ENCODE peak calls at places on chromosome 1, in four cellular contexts. B, N, X and G are unnamed samples. For H3K27me3, the result is how much of the 10 kb centered on the place peaks cover.

GRCh38 chr1:160219062-160219929 is 14.1 kb downstream of the PEA15 start:
- DNase-seq in X (no peak), B (no peak), N (peak), G (no peak)

GRCh38 chr1:40316595-40317393 is at the start of gene COL9A2:
- DNase-seq in B (peak), X (peak), N (no peak), G (peak)

GRCh38 chr1:44775930-44776748 is 799 bp downstream of the RPS8 start:
- DNase-seq in B (peak), X (peak), N (no peak), G (no peak)

GRCh38 chr1:12196641-12197482 is 30.1 kb downstream of the TNFRSF1B start:
- DNase-seq in B (no peak), N (peak), X (no peak), G (no peak)

GRCh38 chr1:113303252-113303651 is 87.1 kb upstream of the MAGI3 start:
- DNase-seq in N (no peak), B (no peak), X (no peak), G (no peak)

GRCh38 chr1:36125129-36125991 is at the start of gene COL8A2:
- DNase-seq in N (peak), B (no peak), X (no peak), G (no peak)

GRCh38 chr1:164559342-164560070 is 522 bp downstream of the PBX1 start:
- DNase-seq in X (peak), B (peak), N (peak), G (no peak)

GRCh38 chr1:8255712-8256111 is 62.2 kb upstream of the SLC45A1 start:
- DNase-seq in X (no peak), B (no peak), N (no peak), G (no peak)

GRCh38 chr1:32626176-32626575 is 24.2 kb downstream of the ZBTB8OS start:
- DNase-seq in B (no peak), N (no peak), X (no peak), G (no peak)

GRCh38 chr1:212862111-212862690 is 4.1 kb downstream of the FLVCR1 start:
- DNase-seq in B (no peak), N (no peak), X (no peak), G (no peak)

GRCh38 chr1:203677771-203678170 is 51.1 kb downstream of the ATP2B4 start:
- DNase-seq in N (peak), B (no peak), X (no peak), G (no peak)

GRCh38 chr1:178483251-178483957 is 13.4 kb downstream of the CLEC20A start:
- DNase-seq in X (no peak), N (no peak), B (no peak), G (no peak)

GRCh38 chr1:89451011-89451410 is 73.6 kb upstream of the LRRC8B start:
- DNase-seq in N (no peak), X (no peak), B (peak), G (peak)

GRCh38 chr1:166166701-166167394 is at the start of gene FAM78B:
- DNase-seq in N (peak), B (peak), X (peak), G (peak)

GRCh38 chr1:51359860-51360259 is 29.5 kb upstream of the TTC39A start:
- DNase-seq in X (no peak), B (no peak), N (no peak), G (no peak)

GRCh38 chr1:244414543-244414942 is 37.2 kb downstream of the ADSS2 start:
- DNase-seq in B (no peak), X (no peak), N (no peak), G (no peak)

GRCh38 chr1:218347713-218348627 is 2.8 kb downstream of the TGFB2 start:
- DNase-seq in B (no peak), N (no peak), X (no peak), G (no peak)

GRCh38 chr1:207817778-207818751 is 66.2 kb downstream of the CD46 start:
- DNase-seq in B (no peak), N (peak), X (no peak), G (no peak)

GRCh38 chr1:154792899-154793298 is 77.2 kb downstream of the KCNN3 start:
- DNase-seq in N (no peak), X (no peak), B (no peak), G (no peak)

GRCh38 chr1:84996846-84997666 is at the start of gene MCOLN2:
- DNase-seq in N (peak), X (peak), B (peak), G (peak)

GRCh38 chr1:18787825-18788385 is 71.6 kb downstream of the TAS1R2 start:
- DNase-seq in N (no peak), X (no peak), B (no peak), G (no peak)

GRCh38 chr1:36760081-36760480 is 274.2 kb downstream of the GRIK3 start:
- DNase-seq in N (no peak), X (no peak), B (no peak), G (no peak)

GRCh38 chr1:33061827-33062226 is 19.1 kb upstream of the AZIN2 start:
- DNase-seq in X (no peak), B (no peak), N (no peak), G (no peak)

GRCh38 chr1:9253706-9254105 is 19.1 kb downstream of the H6PD start:
- DNase-seq in N (no peak), X (no peak), B (no peak), G (no peak)

GRCh38 chr1:91751281-91751680 is 134.7 kb downstream of the TGFBR3 start:
- DNase-seq in B (no peak), N (peak), X (no peak), G (no peak)

GRCh38 chr1:154846921-154847442 is 23.1 kb downstream of the KCNN3 start:
- DNase-seq in B (no peak), N (no peak), X (no peak), G (no peak)

GRCh38 chr1:162283657-162284056 is 93.0 kb downstream of the SPATA46 start:
- DNase-seq in B (no peak), N (peak), X (peak), G (no peak)

GRCh38 chr1:119083479-119083878 is 57.0 kb downstream of the WARS2 start:
- DNase-seq in B (no peak), X (no peak), N (no peak), G (no peak)

GRCh38 chr1:33374336-33375105 is 53.6 kb upstream of the A3GALT2 start:
- DNase-seq in X (no peak), N (no peak), B (no peak), G (no peak)

GRCh38 chr1:163202833-163203451 is at the start of gene RGS5:
- DNase-seq in X (no peak), N (no peak), B (no peak), G (no peak)

GRCh38 chr1:208112380-208112779 is 131.8 kb downstream of the PLXNA2 start:
- DNase-seq in X (no peak), N (no peak), B (no peak), G (no peak)

GRCh38 chr1:7784492-7785071 is 491 bp downstream of the PER3 start:
- DNase-seq in X (peak), B (no peak), N (peak), G (peak)

GRCh38 chr1:152108899-152109222 is 6.4 kb downstream of the TCHH start:
- DNase-seq in B (no peak), N (no peak), X (no peak), G (no peak)
- H3K4me3 ChIP-seq in B (no peak), N (peak), X (no peak), G (no peak)

GRCh38 chr1:30329802-30330557 is 393.4 kb downstream of the MATN1 start:
- DNase-seq in B (no peak), N (no peak), X (no peak), G (no peak)
- TF ChIP-seq CTCF in B (no peak), N (no peak), X (no peak), G (no peak)

GRCh38 chr1:2462819-2463218 is 13.3 kb upstream of the PLCH2 start:
- DNase-seq in N (no peak), B (no peak), X (no peak), G (no peak)
- H3K27me3 ChIP-seq in N (half or more), B (half or more), X (under half), G (under half)

GRCh38 chr1:21935393-21935804 is 1.7 kb downstream of the HSPG2 start:
- DNase-seq in B (no peak), N (no peak), X (no peak), G (no peak)
- H3K4me3 ChIP-seq in B (no peak), N (peak), X (no peak), G (no peak)

DNA sequence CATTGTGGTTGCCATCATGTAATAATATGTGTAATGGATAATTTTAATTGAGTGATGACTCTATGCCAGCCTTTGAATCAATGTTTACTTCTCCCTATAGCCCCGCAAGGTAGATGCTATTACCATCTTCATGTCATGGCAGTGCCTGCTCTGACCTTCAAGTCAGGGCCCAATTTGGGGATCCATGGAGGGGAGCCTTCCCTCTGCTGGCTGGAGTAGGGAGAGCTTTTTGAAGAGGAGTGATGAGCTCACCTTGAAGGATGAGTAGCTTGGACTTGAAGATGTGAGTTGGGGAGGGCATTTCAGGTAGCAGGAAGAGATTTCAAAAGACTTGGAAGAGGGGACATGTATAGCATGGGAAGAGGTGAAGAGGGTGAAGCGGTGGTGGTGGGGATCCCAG is 189.2 kb downstream of the FOXD2 start:
- DNase-seq in X (no peak), B (no peak), N (no peak), G (no peak)
- TF ChIP-seq CTCF in X (no peak), B (no peak), N (no peak), G (no peak)